ENCODE peak calls at places on chromosome 21, in ten cellular contexts. One of them, this sample, is unnamed.

GRCh38 chr21:33514234-33514633 is 22.7 kb upstream of the DNAJC28 start:
- DNase-seq in transverse colon: no peak
- DNase-seq in A549: no peak
- DNase-seq in K562: no peak
- DNase-seq in stomach: no peak
- DNase-seq in sigmoid colon: no peak
- DNase-seq in ovary: no peak
- DNase-seq in suprapubic skin: no peak
- DNase-seq in H1: no peak
- DNase-seq in SK-N-SH: no peak
- DNase-seq in this sample: no peak

GRCh38 chr21:42366292-42367010 is at the start of gene TFF1:
- DNase-seq in transverse colon: peak
- DNase-seq in A549: peak
- DNase-seq in K562: no peak
- DNase-seq in stomach: peak
- DNase-seq in sigmoid colon: no peak
- DNase-seq in ovary: no peak
- DNase-seq in suprapubic skin: no peak
- DNase-seq in H1: no peak
- DNase-seq in SK-N-SH: no peak
- DNase-seq in this sample: no peak

GRCh38 chr21:27314096-27314495 is 347.2 kb upstream of the ADAMTS5 start:
- DNase-seq in transverse colon: no peak
- DNase-seq in A549: no peak
- DNase-seq in K562: no peak
- DNase-seq in stomach: no peak
- DNase-seq in sigmoid colon: no peak
- DNase-seq in ovary: no peak
- DNase-seq in suprapubic skin: no peak
- DNase-seq in H1: no peak
- DNase-seq in SK-N-SH: no peak
- DNase-seq in this sample: no peak

GRCh38 chr21:30340714-30341573 is 3.5 kb upstream of the KRTAP27-1 start:
- DNase-seq in transverse colon: peak
- DNase-seq in A549: peak
- DNase-seq in K562: peak
- DNase-seq in stomach: peak
- DNase-seq in sigmoid colon: no peak
- DNase-seq in ovary: no peak
- DNase-seq in suprapubic skin: no peak
- DNase-seq in H1: no peak
- DNase-seq in SK-N-SH: peak
- DNase-seq in this sample: peak

GRCh38 chr21:42652527-42653491 is 612 bp upstream of the PDE9A start:
- DNase-seq in transverse colon: peak
- DNase-seq in A549: peak
- DNase-seq in K562: peak
- DNase-seq in stomach: peak
- DNase-seq in sigmoid colon: peak
- DNase-seq in ovary: peak
- DNase-seq in suprapubic skin: no peak
- DNase-seq in H1: no peak
- DNase-seq in SK-N-SH: peak
- DNase-seq in this sample: peak

GRCh38 chr21:25561668-25562641 is 45.3 kb downstream of the MRPL39 start:
- DNase-seq in transverse colon: peak
- DNase-seq in A549: no peak
- DNase-seq in K562: no peak
- DNase-seq in stomach: peak
- DNase-seq in sigmoid colon: peak
- DNase-seq in ovary: peak
- DNase-seq in suprapubic skin: peak
- DNase-seq in H1: no peak
- DNase-seq in SK-N-SH: peak
- DNase-seq in this sample: no peak

GRCh38 chr21:42411891-42412635 is 8.4 kb downstream of the UBASH3A start:
- DNase-seq in transverse colon: no peak
- DNase-seq in A549: no peak
- DNase-seq in K562: no peak
- DNase-seq in stomach: no peak
- DNase-seq in sigmoid colon: peak
- DNase-seq in ovary: no peak
- DNase-seq in suprapubic skin: no peak
- DNase-seq in H1: no peak
- DNase-seq in SK-N-SH: no peak
- DNase-seq in this sample: no peak

GRCh38 chr21:31879911-31880310 is 7.1 kb downstream of the HUNK start:
- DNase-seq in transverse colon: no peak
- DNase-seq in A549: no peak
- DNase-seq in K562: no peak
- DNase-seq in stomach: no peak
- DNase-seq in sigmoid colon: no peak
- DNase-seq in ovary: no peak
- DNase-seq in suprapubic skin: no peak
- DNase-seq in H1: no peak
- DNase-seq in SK-N-SH: no peak
- DNase-seq in this sample: no peak

GRCh38 chr21:14403681-14404318 is 20.9 kb upstream of the HSPA13 start:
- DNase-seq in transverse colon: no peak
- DNase-seq in A549: peak
- DNase-seq in K562: peak
- DNase-seq in stomach: no peak
- DNase-seq in sigmoid colon: no peak
- DNase-seq in ovary: no peak
- DNase-seq in suprapubic skin: no peak
- DNase-seq in H1: no peak
- DNase-seq in SK-N-SH: peak
- DNase-seq in this sample: no peak

GRCh38 chr21:25967566-25968438 is 202.8 kb downstream of the APP start:
- DNase-seq in transverse colon: no peak
- DNase-seq in A549: no peak
- DNase-seq in K562: no peak
- DNase-seq in stomach: no peak
- DNase-seq in sigmoid colon: no peak
- DNase-seq in ovary: no peak
- DNase-seq in suprapubic skin: no peak
- DNase-seq in H1: no peak
- DNase-seq in SK-N-SH: no peak
- DNase-seq in this sample: no peak

GRCh38 chr21:28927122-28927521 is 65.6 kb downstream of the LTN1 start:
- DNase-seq in transverse colon: no peak
- DNase-seq in A549: no peak
- DNase-seq in K562: no peak
- DNase-seq in stomach: no peak
- DNase-seq in sigmoid colon: no peak
- DNase-seq in ovary: no peak
- DNase-seq in suprapubic skin: no peak
- DNase-seq in H1: no peak
- DNase-seq in SK-N-SH: no peak
- DNase-seq in this sample: no peak

GRCh38 chr21:29082416-29082815 is 9.0 kb upstream of the CCT8 start:
- DNase-seq in transverse colon: no peak
- DNase-seq in A549: no peak
- DNase-seq in K562: no peak
- DNase-seq in stomach: no peak
- DNase-seq in sigmoid colon: no peak
- DNase-seq in ovary: no peak
- DNase-seq in suprapubic skin: no peak
- DNase-seq in H1: no peak
- DNase-seq in SK-N-SH: no peak
- DNase-seq in this sample: no peak

GRCh38 chr21:36627242-36627641 is 71.7 kb upstream of the SIM2 start:
- DNase-seq in transverse colon: no peak
- DNase-seq in A549: no peak
- DNase-seq in K562: no peak
- DNase-seq in stomach: no peak
- DNase-seq in sigmoid colon: no peak
- DNase-seq in ovary: no peak
- DNase-seq in suprapubic skin: no peak
- DNase-seq in H1: no peak
- DNase-seq in SK-N-SH: no peak
- DNase-seq in this sample: no peak

GRCh38 chr21:16388911-16389515 is 659.2 kb downstream of the USP25 start:
- DNase-seq in transverse colon: no peak
- DNase-seq in A549: no peak
- DNase-seq in K562: no peak
- DNase-seq in stomach: no peak
- DNase-seq in sigmoid colon: no peak
- DNase-seq in ovary: no peak
- DNase-seq in suprapubic skin: no peak
- DNase-seq in H1: no peak
- DNase-seq in SK-N-SH: no peak
- DNase-seq in this sample: no peak

GRCh38 chr21:28758042-28758882 is 234.4 kb downstream of the LTN1 start:
- DNase-seq in transverse colon: no peak
- DNase-seq in A549: no peak
- DNase-seq in K562: no peak
- DNase-seq in stomach: no peak
- DNase-seq in sigmoid colon: no peak
- DNase-seq in ovary: no peak
- DNase-seq in suprapubic skin: no peak
- DNase-seq in H1: no peak
- DNase-seq in SK-N-SH: no peak
- DNase-seq in this sample: no peak

GRCh38 chr21:18249542-18250152 is 5.0 kb downstream of the CHODL start:
- DNase-seq in transverse colon: no peak
- DNase-seq in A549: no peak
- DNase-seq in K562: no peak
- DNase-seq in stomach: no peak
- DNase-seq in sigmoid colon: no peak
- DNase-seq in ovary: no peak
- DNase-seq in suprapubic skin: no peak
- DNase-seq in H1: no peak
- DNase-seq in SK-N-SH: no peak
- DNase-seq in this sample: no peak

GRCh38 chr21:27190601-27191000 is 223.7 kb upstream of the ADAMTS5 start:
- DNase-seq in transverse colon: no peak
- DNase-seq in A549: no peak
- DNase-seq in K562: no peak
- DNase-seq in stomach: no peak
- DNase-seq in sigmoid colon: no peak
- DNase-seq in ovary: no peak
- DNase-seq in suprapubic skin: no peak
- DNase-seq in H1: no peak
- DNase-seq in SK-N-SH: no peak
- DNase-seq in this sample: no peak

GRCh38 chr21:41578708-41579107 is 70.8 kb upstream of the TMPRSS2 start:
- DNase-seq in transverse colon: no peak
- DNase-seq in A549: no peak
- DNase-seq in K562: no peak
- DNase-seq in stomach: no peak
- DNase-seq in sigmoid colon: no peak
- DNase-seq in ovary: no peak
- DNase-seq in suprapubic skin: no peak
- DNase-seq in H1: no peak
- DNase-seq in SK-N-SH: no peak
- DNase-seq in this sample: no peak

GRCh38 chr21:15768045-15768601 is 38.3 kb downstream of the USP25 start:
- DNase-seq in transverse colon: no peak
- DNase-seq in A549: no peak
- DNase-seq in K562: no peak
- DNase-seq in stomach: no peak
- DNase-seq in sigmoid colon: no peak
- DNase-seq in ovary: no peak
- DNase-seq in suprapubic skin: no peak
- DNase-seq in H1: no peak
- DNase-seq in SK-N-SH: no peak
- DNase-seq in this sample: no peak

GRCh38 chr21:42475526-42476492 is 20.2 kb downstream of the RSPH1 start:
- DNase-seq in transverse colon: no peak
- DNase-seq in A549: no peak
- DNase-seq in K562: no peak
- DNase-seq in stomach: peak
- DNase-seq in sigmoid colon: no peak
- DNase-seq in ovary: no peak
- DNase-seq in suprapubic skin: no peak
- DNase-seq in H1: no peak
- DNase-seq in SK-N-SH: no peak
- DNase-seq in this sample: no peak

GRCh38 chr21:45944601-45945000 is 37.0 kb upstream of the COL6A1 start:
- DNase-seq in transverse colon: no peak
- DNase-seq in A549: no peak
- DNase-seq in K562: no peak
- DNase-seq in stomach: no peak
- DNase-seq in sigmoid colon: no peak
- DNase-seq in ovary: no peak
- DNase-seq in suprapubic skin: no peak
- DNase-seq in H1: no peak
- DNase-seq in SK-N-SH: no peak
- DNase-seq in this sample: no peak
- H3K4me3 ChIP-seq in transverse colon: no peak
- H3K4me3 ChIP-seq in A549: no peak
- H3K4me3 ChIP-seq in K562: no peak
- H3K4me3 ChIP-seq in stomach: no peak
- H3K4me3 ChIP-seq in sigmoid colon: no peak
- H3K4me3 ChIP-seq in ovary: no peak
- H3K4me3 ChIP-seq in suprapubic skin: no peak
- H3K4me3 ChIP-seq in H1: no peak
- H3K4me3 ChIP-seq in SK-N-SH: no peak
- H3K4me3 ChIP-seq in this sample: no peak

GRCh38 chr21:44086636-44087425 is 20.4 kb upstream of the PWP2 start:
- DNase-seq in transverse colon: no peak
- DNase-seq in A549: no peak
- DNase-seq in K562: no peak
- DNase-seq in stomach: peak
- DNase-seq in sigmoid colon: no peak
- DNase-seq in ovary: no peak
- DNase-seq in suprapubic skin: peak
- DNase-seq in H1: no peak
- DNase-seq in SK-N-SH: no peak
- DNase-seq in this sample: no peak
- TF ChIP-seq EP300 in transverse colon: no peak
- TF ChIP-seq EP300 in A549: no peak
- TF ChIP-seq EP300 in K562: no peak
- TF ChIP-seq EP300 in stomach: no peak
- TF ChIP-seq EP300 in sigmoid colon: no peak
- TF ChIP-seq EP300 in ovary: no peak
- TF ChIP-seq EP300 in suprapubic skin: no peak
- TF ChIP-seq EP300 in H1: no peak
- TF ChIP-seq EP300 in SK-N-SH: no peak
- TF ChIP-seq EP300 in this sample: no peak

GRCh38 chr21:34797926-34798595 is 129.3 kb downstream of the CLIC6 start:
- DNase-seq in transverse colon: no peak
- DNase-seq in A549: no peak
- DNase-seq in K562: no peak
- DNase-seq in stomach: no peak
- DNase-seq in sigmoid colon: no peak
- DNase-seq in ovary: no peak
- DNase-seq in suprapubic skin: no peak
- DNase-seq in H1: no peak
- DNase-seq in SK-N-SH: no peak
- DNase-seq in this sample: no peak
- H3K27ac ChIP-seq in transverse colon: peak
- H3K27ac ChIP-seq in A549: peak
- H3K27ac ChIP-seq in K562: no peak
- H3K27ac ChIP-seq in stomach: peak
- H3K27ac ChIP-seq in sigmoid colon: no peak
- H3K27ac ChIP-seq in ovary: no peak
- H3K27ac ChIP-seq in suprapubic skin: peak
- H3K27ac ChIP-seq in H1: no peak
- H3K27ac ChIP-seq in SK-N-SH: no peak
- H3K27ac ChIP-seq in this sample: no peak

GRCh38 chr21:20276377-20276776 is 721.8 kb upstream of the NCAM2 start:
- DNase-seq in transverse colon: no peak
- DNase-seq in A549: no peak
- DNase-seq in K562: no peak
- DNase-seq in stomach: no peak
- DNase-seq in sigmoid colon: no peak
- DNase-seq in ovary: no peak
- DNase-seq in suprapubic skin: no peak
- DNase-seq in H1: no peak
- DNase-seq in SK-N-SH: no peak
- DNase-seq in this sample: no peak
- H3K4me3 ChIP-seq in transverse colon: no peak
- H3K4me3 ChIP-seq in A549: no peak
- H3K4me3 ChIP-seq in K562: no peak
- H3K4me3 ChIP-seq in stomach: no peak
- H3K4me3 ChIP-seq in sigmoid colon: no peak
- H3K4me3 ChIP-seq in ovary: no peak
- H3K4me3 ChIP-seq in suprapubic skin: no peak
- H3K4me3 ChIP-seq in H1: no peak
- H3K4me3 ChIP-seq in SK-N-SH: no peak
- H3K4me3 ChIP-seq in this sample: no peak

This sample was measured in tibial nerve.